ENCODE peak calls at places on chromosome 12, in seven cellular contexts. V is keratinocyte; T is stimulated activated naive CD8-positive, alpha-beta T cell treated with anti-CD3 and anti-CD28 coated beads, Interleukin-15, Interleukin-2, amounts not matched to agents 100 U/mL and 50 U/mL, for 24 hours; K is T-helper 9 cell; P is activated CD4-positive, CD25-positive, alpha-beta regulatory T cell treated with anti-CD3 and anti-CD28 coated beads, Interleukin-2, amount 50 U/mL, for 72 hours; L is esophagus muscularis mucosa; Y is HFF-Myc. Z is an unnamed sample.
A peak's percentile ranks its signal among the peaks of the same experiment; 100 is the strongest.

GRCh38 chr12:123512838-123513665 is 20.5 kb downstream of the RILPL1 start:
- DNase-seq in Y (no peak), P (no peak), T (no peak), V (no peak), K (no peak), L (no peak), Z (no peak)

GRCh38 chr12:21330682-21331253 is 3.9 kb downstream of the SLCO1A2 start:
- DNase-seq in V (no peak), Y (no peak), T (no peak), P (no peak), K (no peak), L (no peak), Z (no peak)

GRCh38 chr12:81231574-81232368 is 153.9 kb downstream of the ACSS3 start:
- DNase-seq in T (no peak), V (no peak), Y (no peak), L (no peak), P (no peak), K (no peak), Z (no peak)

GRCh38 chr12:3328571-3328970 is 162.4 kb upstream of the PRMT8 start:
- DNase-seq in T (no peak), P (no peak), Y (no peak), V (no peak), K (no peak), L (no peak), Z (no peak)

GRCh38 chr12:46660719-46661118 is 165.1 kb downstream of the SLC38A4 start:
- DNase-seq in Y (no peak), T (no peak), P (no peak), V (no peak), K (no peak), L (no peak), Z (no peak)

GRCh38 chr12:68225576-68226476 is at the start of gene IL26:
- DNase-seq in V (no peak), T (no peak), P (no peak), Y (no peak), L (no peak), K (no peak), Z (no peak)

GRCh38 chr12:3456809-3457208 is 34.2 kb upstream of the PRMT8 start:
- DNase-seq in K (no peak), P (no peak), T (no peak), Y (no peak), L (no peak), V (no peak), Z (no peak)

GRCh38 chr12:5051334-5051733 is 7.7 kb downstream of the KCNA5 start:
- DNase-seq in L (no peak), P (no peak), K (no peak), T (no peak), V (no peak), Y (no peak), Z (no peak)

GRCh38 chr12:17971850-17972249 is 118.1 kb downstream of the RERGL start:
- DNase-seq in V (no peak), Y (no peak), K (no peak), P (no peak), T (no peak), L (no peak), Z (no peak)

GRCh38 chr12:85923767-85924331 is 49.8 kb downstream of the NTS start:
- DNase-seq in K (no peak), T (no peak), P (no peak), V (no peak), Y (peak; percentile 19), L (no peak), Z (no peak)

GRCh38 chr12:118650586-118650960 is 274.2 kb downstream of the SUDS3 start:
- DNase-seq in T (no peak), V (no peak), P (no peak), K (no peak), Y (no peak), L (no peak), Z (no peak)

GRCh38 chr12:104219361-104219892 is 3.8 kb downstream of the TXNRD1 start:
- DNase-seq in L (no peak), T (no peak), V (peak; percentile 86), P (no peak), Y (peak; percentile 81), K (no peak), Z (peak; percentile 94)

GRCh38 chr12:66915312-66915904 is 236.5 kb upstream of the GRIP1 start:
- DNase-seq in T (no peak), V (no peak), K (no peak), P (no peak), L (peak; percentile 7), Y (no peak), Z (no peak)

GRCh38 chr12:66859751-66860440 is 181.0 kb upstream of the GRIP1 start:
- DNase-seq in V (no peak), L (no peak), K (no peak), Y (no peak), T (no peak), P (no peak), Z (no peak)

GRCh38 chr12:1056390-1056789 is 65.4 kb downstream of the ERC1 start:
- DNase-seq in L (no peak), P (no peak), K (no peak), T (no peak), V (no peak), Y (no peak), Z (no peak)